ENCODE peak calls at places on chromosomes 1 and 21, in four cellular contexts. U is K562; S is activated CD8-positive, alpha-beta T cell treated with anti-CD3 and anti-CD28 coated beads for 36 hours; N is BJ. V is an unnamed sample.

GRCh38 chr1:160942926-160943325 is 11.7 kb downstream of the ITLN2 start:
- DNase-seq in N (no peak), S (no peak), U (no peak), V (no peak)

GRCh38 chr1:193283026-193283425 is 96.6 kb upstream of the B3GALT2 start:
- DNase-seq in N (peak), U (no peak), S (no peak), V (no peak)

GRCh38 chr21:46071082-46071481 is 26.8 kb upstream of the COL6A2 start:
- DNase-seq in S (no peak), U (no peak), N (no peak), V (no peak)

GRCh38 chr1:36872126-36872754 is 162.1 kb downstream of the GRIK3 start:
- DNase-seq in S (no peak), U (no peak), N (no peak), V (no peak)

GRCh38 chr1:111320066-111320879 is 29.6 kb downstream of the CHIA start:
- DNase-seq in N (no peak), S (no peak), U (no peak), V (no peak)

GRCh38 chr1:152871731-152872126 is 6.4 kb upstream of the SMCP start:
- DNase-seq in S (no peak), N (no peak), U (no peak), V (no peak)

GRCh38 chr1:5477716-5478115 is 514.5 kb downstream of the NPHP4 start:
- DNase-seq in S (no peak), U (no peak), N (no peak), V (no peak)

GRCh38 chr1:234047113-234047512 is 142.6 kb downstream of the SLC35F3 start:
- DNase-seq in S (no peak), U (no peak), N (no peak), V (no peak)

GRCh38 chr1:164735315-164736052 is 176.5 kb downstream of the PBX1 start:
- DNase-seq in N (no peak), U (no peak), S (no peak), V (no peak)

GRCh38 chr21:46035809-46036695 is 54.5 kb downstream of the COL6A1 start:
- DNase-seq in N (peak), S (no peak), U (no peak), V (no peak)

GRCh38 chr1:89757532-89757931 is 63.3 kb upstream of the LRRC8D start:
- DNase-seq in S (peak), U (no peak), N (no peak), V (no peak)

GRCh38 chr1:219784660-219785391 is 143.5 kb downstream of the SLC30A10 start:
- DNase-seq in U (no peak), N (no peak), S (no peak), V (no peak)

GRCh38 chr1:238558156-238558555 is 667.4 kb upstream of the ZP4 start:
- DNase-seq in S (no peak), N (no peak), U (no peak), V (no peak)

GRCh38 chr1:224759570-224760562 is 143.7 kb downstream of the CNIH3 start:
- DNase-seq in U (no peak), N (no peak), S (no peak), V (no peak)

GRCh38 chr1:187185389-187185788 is 356.6 kb downstream of the PLA2G4A start:
- DNase-seq in U (no peak), S (no peak), N (no peak), V (no peak)
- TF ChIP-seq CTCF in U (no peak), S (no peak), N (no peak), V (no peak)

GRCh38 chr1:35717911-35718476 is 690 bp downstream of the C1orf216 start:
- DNase-seq in N (no peak), S (no peak), U (peak), V (no peak)
- TF ChIP-seq CTCF in N (no peak), S (no peak), U (no peak), V (no peak)

DNA sequence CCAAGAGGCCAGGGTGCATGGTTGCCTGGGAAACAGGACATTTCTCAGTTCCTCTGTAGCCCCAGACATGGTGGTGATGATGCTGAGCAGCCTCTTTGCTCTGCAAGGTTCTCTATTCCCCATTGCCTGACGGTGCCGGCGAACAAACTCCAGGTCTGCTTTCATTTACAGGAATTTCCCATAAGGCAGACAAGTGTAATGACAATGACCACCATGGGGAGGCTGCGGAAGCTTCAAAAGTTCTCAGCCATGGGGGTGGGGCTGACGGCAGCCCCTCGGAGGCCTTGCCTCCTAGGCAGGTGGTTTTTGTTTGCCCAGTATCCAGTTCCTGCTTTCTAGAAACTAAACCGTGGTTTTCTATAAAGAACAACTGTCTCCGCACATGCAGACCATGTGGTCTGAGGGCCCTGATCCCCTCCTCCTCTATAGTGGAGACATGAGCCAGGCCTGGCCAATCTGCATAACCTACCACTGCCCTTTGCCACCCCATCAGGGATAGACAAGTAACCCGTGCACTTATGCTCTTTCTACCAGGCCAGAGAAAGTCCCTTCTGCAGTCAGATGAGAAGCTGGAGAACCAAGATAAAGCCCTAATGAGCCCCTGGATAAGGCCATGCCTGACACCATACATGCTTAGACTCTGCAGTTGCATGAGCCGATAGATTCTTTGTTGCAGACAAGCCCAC is 54.0 kb downstream of the LDLRAD2 start:
- DNase-seq in U (peak), S (peak), N (no peak), V (peak)
- TF ChIP-seq CTCF in U (peak), S (peak), N (no peak), V (no peak)

GRCh38 chr1:244833734-244834595 is 1.5 kb upstream of the COX20 start:
- DNase-seq in U (peak), S (peak), N (peak), V (peak)
- TF ChIP-seq CTCF in U (peak), S (peak), N (peak), V (no peak)

GRCh38 chr1:154619181-154619948 is 11.4 kb upstream of the ADAR start:
- DNase-seq in U (no peak), N (no peak), S (no peak), V (no peak)
- TF ChIP-seq CTCF in U (no peak), N (no peak), S (no peak), V (no peak)

V was measured in GM13977.